ENCODE peak calls at places on chromosomes 4 and X, in five cellular contexts. P, F, S, T and Z are unnamed samples.

GRCh38 chr4:118981839-118982381 is 93.3 kb downstream of the SYNPO2 start:
- DNase-seq in P (peak), T (peak), S (peak), F (peak), Z (peak)

GRCh38 chr4:174119051-174119450 is 164.4 kb downstream of the FBXO8 start:
- DNase-seq in T (peak), F (peak), P (no peak), S (no peak), Z (peak)

GRCh38 chrX:56759736-56760409 is 30.8 kb downstream of the NBDY start:
- DNase-seq in S (no peak), F (no peak), P (no peak), T (no peak), Z (no peak)

GRCh38 chrX:68833855-68834331 is 5.1 kb downstream of the EFNB1 start:
- DNase-seq in F (no peak), P (no peak), S (no peak), T (no peak), Z (no peak)

GRCh38 chr4:10020871-10021676 is at the start of gene SLC2A9:
- DNase-seq in S (no peak), P (no peak), T (no peak), F (peak), Z (peak)

GRCh38 chr4:86927843-86928395 is 6.9 kb upstream of the AFF1 start:
- DNase-seq in P (no peak), S (peak), T (peak), F (peak), Z (peak)

GRCh38 chr4:110020139-110020538 is 107.5 kb downstream of the EGF start:
- DNase-seq in P (peak), S (no peak), F (no peak), T (peak), Z (peak)

GRCh38 chrX:11792461-11793421 is 34.7 kb downstream of the MSL3 start:
- DNase-seq in S (no peak), T (no peak), P (no peak), F (no peak), Z (no peak)

GRCh38 chr4:56979674-56980073 is 978 bp downstream of the POLR2B start:
- DNase-seq in T (no peak), S (no peak), P (peak), F (peak), Z (peak)

GRCh38 chr4:7710576-7711329 is 228.9 kb downstream of the AFAP1 start:
- DNase-seq in P (no peak), S (no peak), F (no peak), T (no peak), Z (no peak)

GRCh38 chrX:149521438-149521837 is 16.3 kb upstream of the IDS start:
- DNase-seq in F (no peak), P (no peak), T (no peak), S (no peak), Z (no peak)

GRCh38 chrX:19964017-19964710 is 26.7 kb downstream of the BCLAF3 start:
- DNase-seq in P (no peak), F (peak), S (no peak), T (no peak), Z (no peak)

GRCh38 chr4:123415977-123416376 is 19.4 kb downstream of the SPRY1 start:
- DNase-seq in T (peak), S (no peak), F (no peak), P (no peak), Z (peak)

GRCh38 chr4:62661821-62662220 is 1461.7 kb downstream of the ADGRL3 start:
- DNase-seq in F (no peak), S (no peak), P (no peak), T (no peak), Z (no peak)

GRCh38 chr4:78656968-78657445 is 105.4 kb downstream of the ANXA3 start:
- DNase-seq in S (no peak), T (peak), F (no peak), P (no peak), Z (no peak)

GRCh38 chrX:119235872-119236598 is at the start of gene PGRMC1:
- DNase-seq in P (peak), S (peak), F (peak), T (peak), Z (peak)

GRCh38 chrX:18422325-18422724 is 3.1 kb upstream of the CDKL5 start:
- DNase-seq in P (no peak), F (peak), S (peak), T (peak), Z (peak)

GRCh38 chrX:154432210-154432609 is 3.7 kb downstream of the ATP6AP1 start:
- DNase-seq in S (no peak), T (no peak), P (no peak), F (no peak), Z (no peak)

GRCh38 chrX:154430916-154431315 is 2.4 kb downstream of the ATP6AP1 start:
- DNase-seq in T (no peak), P (no peak), F (no peak), S (no peak), Z (no peak)

GRCh38 chrX:154431321-154431720 is 2.8 kb downstream of the ATP6AP1 start:
- DNase-seq in T (no peak), F (no peak), S (no peak), P (no peak), Z (no peak)

GRCh38 chrX:154429708-154430107 is 1.2 kb downstream of the ATP6AP1 start:
- DNase-seq in T (no peak), S (no peak), P (no peak), F (no peak), Z (no peak)

GRCh38 chrX:154430504-154430903 is 2.0 kb downstream of the ATP6AP1 start:
- DNase-seq in P (no peak), F (no peak), T (no peak), S (no peak), Z (no peak)
- H3K4me3 ChIP-seq in P (no peak), F (no peak), T (no peak), S (no peak), Z (no peak)

DNA sequence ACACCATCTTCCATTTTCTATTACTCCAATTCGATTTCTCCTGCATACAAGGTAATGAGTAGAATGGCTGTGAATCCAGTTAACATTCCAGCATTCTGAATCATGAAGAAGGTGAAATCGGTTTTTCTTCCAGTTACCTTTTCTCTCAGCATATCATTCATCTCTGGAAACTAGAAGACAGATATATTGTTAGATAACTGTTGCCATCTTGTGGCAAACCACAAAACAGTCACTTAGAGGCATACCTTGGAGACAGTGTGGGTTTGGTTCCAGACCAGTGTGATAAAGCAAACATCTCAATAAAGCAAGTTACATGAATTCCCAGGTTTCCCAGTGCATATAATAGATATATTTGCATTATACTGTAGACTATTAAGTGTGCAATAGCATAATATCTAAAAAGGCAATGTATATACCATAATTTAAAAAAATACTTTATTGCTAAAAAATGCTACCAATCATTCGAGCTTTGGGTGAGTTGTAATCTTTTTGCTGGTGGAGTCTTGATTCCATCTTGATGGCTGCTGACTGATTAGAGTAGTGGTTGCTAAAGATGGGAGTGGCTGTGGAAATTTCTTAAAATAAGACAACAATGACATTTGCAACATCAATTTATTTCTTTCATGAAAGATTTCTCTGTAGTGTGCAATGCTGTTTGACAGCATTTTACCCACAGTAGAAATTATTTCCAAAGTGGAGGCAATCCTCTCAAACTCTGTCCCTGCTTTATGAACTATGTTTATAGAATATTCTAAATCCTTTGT is 82.1 kb downstream of the SLC39A8 start:
- DNase-seq in F (peak), P (peak), T (peak), S (no peak), Z (peak)
- TF ChIP-seq CTCF in F (peak), P (peak), T (peak), S (peak), Z (peak)

GRCh38 chr4:12172198-12172970 is 743.7 kb upstream of the HS3ST1 start:
- DNase-seq in P (no peak), S (no peak), F (no peak), T (no peak), Z (no peak)
- H3K4me3 ChIP-seq in P (no peak), S (no peak), F (no peak), T (no peak), Z (no peak)

GRCh38 chr4:42302348-42302747 is 94.9 kb upstream of the SHISA3 start:
- DNase-seq in S (no peak), P (peak), F (peak), T (no peak), Z (peak)
- TF ChIP-seq CTCF in S (peak), P (peak), F (peak), T (no peak), Z (peak)

GRCh38 chr4:1255151-1255550 is 6.2 kb upstream of the CTBP1 start:
- DNase-seq in T (no peak), F (peak), P (no peak), S (no peak), Z (no peak)
- H3K4me3 ChIP-seq in T (no peak), F (no peak), P (no peak), S (no peak), Z (no peak)

GRCh38 chr4:1854752-1855151 is 1.2 kb downstream of the LETM1 start:
- DNase-seq in P (no peak), T (no peak), S (no peak), F (no peak), Z (no peak)

GRCh38 chr4:1856920-1857699 is 1.2 kb upstream of the LETM1 start:
- DNase-seq in F (peak), S (no peak), P (peak), T (no peak), Z (no peak)

GRCh38 chr4:1856071-1856919 is at the start of gene LETM1:
- DNase-seq in P (peak), F (peak), S (peak), T (peak), Z (peak)

GRCh38 chr4:1857931-1858330 is 2.0 kb upstream of the LETM1 start:
- DNase-seq in F (no peak), P (no peak), T (no peak), S (no peak), Z (no peak)

DNA sequence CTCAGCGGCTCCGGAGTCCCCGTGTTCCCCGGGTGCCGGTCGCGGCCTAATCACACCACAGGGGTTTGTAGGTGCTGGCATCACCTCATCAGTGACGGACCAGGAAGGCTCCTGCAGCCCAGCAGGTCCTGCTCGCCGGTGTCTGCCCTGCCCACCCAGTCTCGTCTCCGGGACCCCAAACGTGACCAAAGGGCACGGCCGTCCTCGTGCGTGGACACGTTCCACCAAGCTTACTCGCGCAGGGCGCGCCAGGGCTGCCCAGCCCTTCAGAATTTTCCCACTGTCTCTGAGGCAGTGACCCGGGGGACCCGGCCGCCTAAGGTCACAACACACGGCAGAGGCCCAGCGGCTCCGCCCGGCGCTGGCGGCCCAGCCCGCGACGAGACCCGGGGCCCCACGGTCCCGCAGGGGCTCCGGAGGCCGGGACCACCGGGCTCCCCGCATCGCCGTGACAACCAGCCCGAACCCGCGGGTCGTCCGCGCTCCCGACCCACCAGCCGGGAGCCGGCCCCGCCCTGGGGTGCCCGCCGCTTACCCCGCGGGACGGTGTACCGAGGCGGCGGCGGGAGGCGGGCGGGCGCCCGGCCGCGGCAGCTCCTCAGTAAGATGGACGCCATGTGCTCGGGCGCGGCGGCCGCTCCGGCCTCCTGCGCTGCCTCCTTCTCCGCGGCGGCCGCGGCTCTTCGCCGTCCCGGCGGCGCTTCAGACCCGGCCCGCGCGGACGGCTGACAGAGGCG is 454 bp downstream of the LETM1 start:
- DNase-seq in S (no peak), F (no peak), T (no peak), P (peak), Z (no peak)
- TF ChIP-seq CTCF in S (no peak), F (no peak), T (no peak), P (no peak), Z (no peak)